ENCODE peak calls at places on chromosomes 3 and 15, in seven cellular contexts. One of them, this sample, is unnamed.

GRCh38 chr3:76346680-76347079 is 561.3 kb upstream of the ZNF717 start:
- DNase-seq in HEK293T: no peak
- DNase-seq in AG09309: no peak
- DNase-seq in NAMALWA: no peak
- DNase-seq in RPMI8226: no peak
- DNase-seq in sigmoid colon: no peak
- DNase-seq in NCI-H1105: no peak
- DNase-seq in this sample: no peak

GRCh38 chr3:170330366-170330765 is 27.1 kb upstream of the SKIL start:
- DNase-seq in HEK293T: no peak
- DNase-seq in sigmoid colon: no peak
- DNase-seq in NCI-H1105: no peak
- DNase-seq in RPMI8226: peak; percentile 67
- DNase-seq in AG09309: no peak
- DNase-seq in NAMALWA: no peak
- DNase-seq in this sample: no peak

GRCh38 chr3:183370391-183370790 is 58.0 kb downstream of the MCF2L2 start:
- DNase-seq in sigmoid colon: no peak
- DNase-seq in NAMALWA: no peak
- DNase-seq in AG09309: no peak
- DNase-seq in HEK293T: no peak
- DNase-seq in NCI-H1105: no peak
- DNase-seq in RPMI8226: no peak
- DNase-seq in this sample: no peak

GRCh38 chr15:63601727-63602185 is 4.6 kb downstream of the FBXL22 start:
- DNase-seq in NCI-H1105: peak; percentile 73
- DNase-seq in HEK293T: no peak
- DNase-seq in RPMI8226: peak; percentile 80
- DNase-seq in NAMALWA: peak; percentile 44
- DNase-seq in sigmoid colon: no peak
- DNase-seq in AG09309: no peak
- DNase-seq in this sample: no peak

GRCh38 chr15:60932051-60932915 is 296.8 kb downstream of the RORA start:
- DNase-seq in NAMALWA: no peak
- DNase-seq in HEK293T: no peak
- DNase-seq in AG09309: peak; percentile 80
- DNase-seq in RPMI8226: no peak
- DNase-seq in NCI-H1105: no peak
- DNase-seq in sigmoid colon: no peak
- DNase-seq in this sample: no peak

GRCh38 chr3:139121513-139122220 is 77.0 kb upstream of the PRR23C start:
- DNase-seq in HEK293T: no peak
- DNase-seq in NAMALWA: no peak
- DNase-seq in RPMI8226: no peak
- DNase-seq in NCI-H1105: no peak
- DNase-seq in AG09309: peak; percentile 18
- DNase-seq in sigmoid colon: no peak
- DNase-seq in this sample: peak; percentile 71

GRCh38 chr15:70132148-70132547 is 34.4 kb upstream of the TLE3 start:
- DNase-seq in sigmoid colon: peak; percentile 66
- DNase-seq in RPMI8226: no peak
- DNase-seq in AG09309: no peak
- DNase-seq in NCI-H1105: no peak
- DNase-seq in HEK293T: no peak
- DNase-seq in NAMALWA: no peak
- DNase-seq in this sample: peak; percentile 72

GRCh38 chr15:53133255-53133654 is 343.1 kb upstream of the ONECUT1 start:
- DNase-seq in NAMALWA: no peak
- DNase-seq in NCI-H1105: no peak
- DNase-seq in AG09309: no peak
- DNase-seq in HEK293T: no peak
- DNase-seq in RPMI8226: peak; percentile 28
- DNase-seq in sigmoid colon: no peak
- DNase-seq in this sample: no peak

GRCh38 chr3:124858275-124858674 is 28.9 kb downstream of the ITGB5 start:
- DNase-seq in NCI-H1105: no peak
- DNase-seq in HEK293T: no peak
- DNase-seq in RPMI8226: no peak
- DNase-seq in NAMALWA: no peak
- DNase-seq in AG09309: no peak
- DNase-seq in sigmoid colon: no peak
- DNase-seq in this sample: no peak

GRCh38 chr15:74433592-74434259 is at the start of gene SEMA7A:
- DNase-seq in sigmoid colon: peak; percentile 89
- DNase-seq in AG09309: no peak
- DNase-seq in NAMALWA: peak; percentile 80
- DNase-seq in NCI-H1105: peak; percentile 54
- DNase-seq in HEK293T: peak; percentile 94
- DNase-seq in RPMI8226: peak; percentile 96
- DNase-seq in this sample: peak; percentile 91

GRCh38 chr3:94167796-94168195 is 104.9 kb downstream of the NSUN3 start:
- DNase-seq in NAMALWA: no peak
- DNase-seq in sigmoid colon: no peak
- DNase-seq in NCI-H1105: no peak
- DNase-seq in AG09309: no peak
- DNase-seq in HEK293T: no peak
- DNase-seq in RPMI8226: no peak
- DNase-seq in this sample: no peak

GRCh38 chr3:13780432-13781173 is 99.3 kb downstream of the WNT7A start:
- DNase-seq in NCI-H1105: no peak
- DNase-seq in HEK293T: no peak
- DNase-seq in RPMI8226: no peak
- DNase-seq in sigmoid colon: peak; percentile 56
- DNase-seq in AG09309: no peak
- DNase-seq in NAMALWA: no peak
- DNase-seq in this sample: peak; percentile 50

GRCh38 chr3:159766563-159767185 is 222.0 kb upstream of the IL12A start:
- DNase-seq in sigmoid colon: no peak
- DNase-seq in NCI-H1105: peak; percentile 58
- DNase-seq in HEK293T: peak; percentile 51
- DNase-seq in NAMALWA: peak; percentile 7
- DNase-seq in RPMI8226: no peak
- DNase-seq in AG09309: no peak
- DNase-seq in this sample: no peak

GRCh38 chr15:89802231-89802928 is 12.3 kb downstream of the ANPEP start:
- DNase-seq in NAMALWA: no peak
- DNase-seq in NCI-H1105: no peak
- DNase-seq in RPMI8226: no peak
- DNase-seq in sigmoid colon: no peak
- DNase-seq in AG09309: no peak
- DNase-seq in HEK293T: no peak
- DNase-seq in this sample: peak; percentile 64

GRCh38 chr3:95162794-95163193 is 1099.9 kb downstream of the NSUN3 start:
- DNase-seq in RPMI8226: no peak
- DNase-seq in sigmoid colon: no peak
- DNase-seq in NCI-H1105: no peak
- DNase-seq in HEK293T: no peak
- DNase-seq in AG09309: no peak
- DNase-seq in NAMALWA: no peak
- DNase-seq in this sample: no peak

GRCh38 chr15:26129852-26130251 is 266.7 kb upstream of the ATP10A start:
- DNase-seq in HEK293T: no peak
- DNase-seq in NCI-H1105: no peak
- DNase-seq in sigmoid colon: no peak
- DNase-seq in RPMI8226: no peak
- DNase-seq in AG09309: no peak
- DNase-seq in NAMALWA: no peak
- DNase-seq in this sample: no peak

GRCh38 chr3:138915503-138916498 is 31.1 kb downstream of the FOXL2 start:
- DNase-seq in sigmoid colon: peak; percentile 96
- DNase-seq in AG09309: peak; percentile 57
- DNase-seq in NCI-H1105: peak; percentile 95
- DNase-seq in RPMI8226: peak; percentile 92
- DNase-seq in HEK293T: peak; percentile 89
- DNase-seq in NAMALWA: peak; percentile 96
- DNase-seq in this sample: peak; percentile 96

GRCh38 chr15:57654136-57654845 is 52.2 kb upstream of the POLR2M start:
- DNase-seq in RPMI8226: no peak
- DNase-seq in HEK293T: no peak
- DNase-seq in NAMALWA: no peak
- DNase-seq in NCI-H1105: no peak
- DNase-seq in sigmoid colon: no peak
- DNase-seq in AG09309: peak; percentile 46
- DNase-seq in this sample: no peak